ENCODE peak calls at places on chromosome 14, in eight cellular contexts. One of them, this sample, is unnamed.

GRCh38 chr14:69077841-69078240 is 75.1 kb downstream of the DCAF5 start:
- DNase-seq in foreskin keratinocyte: peak
- DNase-seq in mammary epithelial cell: peak
- DNase-seq in WTC11: no peak
- DNase-seq in retinal pigment epithelial cell: peak
- DNase-seq in fibroblast of villous mesenchyme: peak
- DNase-seq in RWPE1: peak
- DNase-seq in IMR-90: peak
- DNase-seq in this sample: peak

GRCh38 chr14:76863724-76864407 is 37.7 kb downstream of the LRRC74A start:
- DNase-seq in foreskin keratinocyte: no peak
- DNase-seq in mammary epithelial cell: no peak
- DNase-seq in WTC11: no peak
- DNase-seq in retinal pigment epithelial cell: no peak
- DNase-seq in fibroblast of villous mesenchyme: no peak
- DNase-seq in RWPE1: no peak
- DNase-seq in IMR-90: no peak
- DNase-seq in this sample: no peak

GRCh38 chr14:39988939-39989338 is 556.7 kb upstream of the FBXO33 start:
- DNase-seq in foreskin keratinocyte: no peak
- DNase-seq in mammary epithelial cell: no peak
- DNase-seq in WTC11: no peak
- DNase-seq in retinal pigment epithelial cell: peak
- DNase-seq in fibroblast of villous mesenchyme: peak
- DNase-seq in RWPE1: peak
- DNase-seq in IMR-90: no peak
- DNase-seq in this sample: no peak

GRCh38 chr14:91573894-91574837 is 64.1 kb upstream of the PPP4R3A start:
- DNase-seq in foreskin keratinocyte: no peak
- DNase-seq in mammary epithelial cell: peak
- DNase-seq in WTC11: peak
- DNase-seq in retinal pigment epithelial cell: peak
- DNase-seq in fibroblast of villous mesenchyme: peak
- DNase-seq in RWPE1: peak
- DNase-seq in IMR-90: peak
- DNase-seq in this sample: no peak

GRCh38 chr14:91245029-91245428 is 525 bp upstream of the GPR68 start:
- DNase-seq in foreskin keratinocyte: no peak
- DNase-seq in mammary epithelial cell: no peak
- DNase-seq in WTC11: no peak
- DNase-seq in retinal pigment epithelial cell: no peak
- DNase-seq in fibroblast of villous mesenchyme: no peak
- DNase-seq in RWPE1: no peak
- DNase-seq in IMR-90: no peak
- DNase-seq in this sample: no peak

GRCh38 chr14:105313381-105314286 is 914 bp upstream of the PACS2 start:
- DNase-seq in foreskin keratinocyte: no peak
- DNase-seq in mammary epithelial cell: no peak
- DNase-seq in WTC11: peak
- DNase-seq in retinal pigment epithelial cell: no peak
- DNase-seq in fibroblast of villous mesenchyme: no peak
- DNase-seq in RWPE1: no peak
- DNase-seq in IMR-90: no peak
- DNase-seq in this sample: no peak

GRCh38 chr14:103315368-103315911 is 18.6 kb upstream of the EIF5 start:
- DNase-seq in foreskin keratinocyte: peak
- DNase-seq in mammary epithelial cell: peak
- DNase-seq in WTC11: no peak
- DNase-seq in retinal pigment epithelial cell: no peak
- DNase-seq in fibroblast of villous mesenchyme: peak
- DNase-seq in RWPE1: no peak
- DNase-seq in IMR-90: peak
- DNase-seq in this sample: no peak

GRCh38 chr14:87810711-87811110 is 182.3 kb downstream of the GALC start:
- DNase-seq in foreskin keratinocyte: no peak
- DNase-seq in mammary epithelial cell: no peak
- DNase-seq in WTC11: no peak
- DNase-seq in retinal pigment epithelial cell: no peak
- DNase-seq in fibroblast of villous mesenchyme: peak
- DNase-seq in RWPE1: no peak
- DNase-seq in IMR-90: no peak
- DNase-seq in this sample: no peak

GRCh38 chr14:104085032-104085888 is at the start of gene ASPG:
- DNase-seq in foreskin keratinocyte: no peak
- DNase-seq in mammary epithelial cell: no peak
- DNase-seq in WTC11: peak
- DNase-seq in retinal pigment epithelial cell: no peak
- DNase-seq in fibroblast of villous mesenchyme: no peak
- DNase-seq in RWPE1: peak
- DNase-seq in IMR-90: no peak
- DNase-seq in this sample: no peak

GRCh38 chr14:60722836-60723217 is 1.3 kb downstream of the SIX4 start:
- DNase-seq in foreskin keratinocyte: peak
- DNase-seq in mammary epithelial cell: no peak
- DNase-seq in WTC11: peak
- DNase-seq in retinal pigment epithelial cell: no peak
- DNase-seq in fibroblast of villous mesenchyme: no peak
- DNase-seq in RWPE1: peak
- DNase-seq in IMR-90: peak
- DNase-seq in this sample: no peak

DNA sequence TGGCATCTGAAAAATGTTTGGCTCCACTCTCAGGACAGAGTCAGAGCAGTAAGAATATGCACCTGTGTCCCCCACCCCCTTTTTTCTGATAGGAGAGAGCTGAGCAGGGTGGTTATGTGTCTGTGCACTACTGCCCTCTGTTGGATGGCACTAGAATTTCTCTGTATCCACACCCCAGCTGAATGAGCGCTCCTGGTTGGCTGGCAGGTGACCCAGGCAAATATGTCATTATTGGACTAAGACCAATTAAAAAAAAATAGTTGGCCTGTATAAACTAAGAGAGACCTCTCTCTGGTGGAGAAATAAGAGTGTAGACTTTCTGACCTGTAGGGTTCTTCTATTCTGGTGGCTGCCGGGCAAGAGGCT is 107.0 kb downstream of the PTCSC3 start:
- DNase-seq in foreskin keratinocyte: no peak
- DNase-seq in mammary epithelial cell: peak
- DNase-seq in WTC11: peak
- DNase-seq in retinal pigment epithelial cell: peak
- DNase-seq in fibroblast of villous mesenchyme: peak
- DNase-seq in RWPE1: peak
- DNase-seq in IMR-90: peak
- DNase-seq in this sample: peak
- TF ChIP-seq CTCF in foreskin keratinocyte: peak
- TF ChIP-seq CTCF in mammary epithelial cell: peak
- TF ChIP-seq CTCF in WTC11: peak
- TF ChIP-seq CTCF in retinal pigment epithelial cell: peak
- TF ChIP-seq CTCF in fibroblast of villous mesenchyme: peak
- TF ChIP-seq CTCF in RWPE1: peak
- TF ChIP-seq CTCF in IMR-90: peak
- TF ChIP-seq CTCF in this sample: peak

GRCh38 chr14:96940009-96940408 is 142.8 kb downstream of the VRK1 start:
- DNase-seq in foreskin keratinocyte: no peak
- DNase-seq in mammary epithelial cell: no peak
- DNase-seq in WTC11: peak
- DNase-seq in retinal pigment epithelial cell: no peak
- DNase-seq in fibroblast of villous mesenchyme: no peak
- DNase-seq in RWPE1: peak
- DNase-seq in IMR-90: no peak
- DNase-seq in this sample: no peak
- TF ChIP-seq CTCF in foreskin keratinocyte: no peak
- TF ChIP-seq CTCF in mammary epithelial cell: no peak
- TF ChIP-seq CTCF in WTC11: no peak
- TF ChIP-seq CTCF in retinal pigment epithelial cell: no peak
- TF ChIP-seq CTCF in fibroblast of villous mesenchyme: no peak
- TF ChIP-seq CTCF in RWPE1: no peak
- TF ChIP-seq CTCF in IMR-90: no peak
- TF ChIP-seq CTCF in this sample: no peak

DNA sequence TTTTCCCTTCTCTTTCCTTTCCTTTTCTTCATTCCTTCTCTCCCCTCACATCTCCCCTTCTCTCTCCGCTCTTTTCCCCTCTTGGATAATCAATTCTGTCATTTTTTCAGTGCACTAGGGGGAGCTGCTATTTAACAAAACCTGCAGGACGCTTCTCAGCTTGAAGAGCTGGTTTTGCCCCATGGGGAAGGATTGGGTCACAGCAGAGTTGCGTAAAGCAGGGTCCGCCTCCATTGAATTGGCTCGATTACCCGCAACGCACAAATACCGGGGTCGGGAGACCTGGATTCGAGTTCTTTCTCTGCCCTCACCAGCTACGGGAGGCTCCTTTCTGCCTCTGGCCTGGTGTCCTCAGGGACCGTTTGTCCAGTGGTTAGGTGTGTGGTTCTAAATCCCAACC is 42.1 kb upstream of the CHGA start:
- DNase-seq in foreskin keratinocyte: peak
- DNase-seq in mammary epithelial cell: peak
- DNase-seq in WTC11: peak
- DNase-seq in retinal pigment epithelial cell: no peak
- DNase-seq in fibroblast of villous mesenchyme: peak
- DNase-seq in RWPE1: peak
- DNase-seq in IMR-90: peak
- DNase-seq in this sample: no peak
- TF ChIP-seq CTCF in foreskin keratinocyte: peak
- TF ChIP-seq CTCF in mammary epithelial cell: peak
- TF ChIP-seq CTCF in WTC11: peak
- TF ChIP-seq CTCF in retinal pigment epithelial cell: peak
- TF ChIP-seq CTCF in fibroblast of villous mesenchyme: peak
- TF ChIP-seq CTCF in RWPE1: no peak
- TF ChIP-seq CTCF in IMR-90: no peak
- TF ChIP-seq CTCF in this sample: peak

GRCh38 chr14:20661197-20661596 is 19.7 kb upstream of the OR6S1 start:
- DNase-seq in foreskin keratinocyte: no peak
- DNase-seq in mammary epithelial cell: no peak
- DNase-seq in WTC11: no peak
- DNase-seq in retinal pigment epithelial cell: no peak
- DNase-seq in fibroblast of villous mesenchyme: no peak
- DNase-seq in RWPE1: no peak
- DNase-seq in IMR-90: no peak
- DNase-seq in this sample: no peak

GRCh38 chr14:20667957-20668356 is 16.4 kb upstream of the RNASE4 start:
- DNase-seq in foreskin keratinocyte: no peak
- DNase-seq in mammary epithelial cell: no peak
- DNase-seq in WTC11: no peak
- DNase-seq in retinal pigment epithelial cell: no peak
- DNase-seq in fibroblast of villous mesenchyme: no peak
- DNase-seq in RWPE1: no peak
- DNase-seq in IMR-90: no peak
- DNase-seq in this sample: no peak

GRCh38 chr14:20658246-20658645 is 16.8 kb upstream of the OR6S1 start:
- DNase-seq in foreskin keratinocyte: no peak
- DNase-seq in mammary epithelial cell: no peak
- DNase-seq in WTC11: no peak
- DNase-seq in retinal pigment epithelial cell: no peak
- DNase-seq in fibroblast of villous mesenchyme: no peak
- DNase-seq in RWPE1: no peak
- DNase-seq in IMR-90: no peak
- DNase-seq in this sample: no peak

GRCh38 chr14:20659813-20660395 is 18.4 kb upstream of the OR6S1 start:
- DNase-seq in foreskin keratinocyte: no peak
- DNase-seq in mammary epithelial cell: no peak
- DNase-seq in WTC11: peak
- DNase-seq in retinal pigment epithelial cell: no peak
- DNase-seq in fibroblast of villous mesenchyme: no peak
- DNase-seq in RWPE1: no peak
- DNase-seq in IMR-90: no peak
- DNase-seq in this sample: no peak

GRCh38 chr14:20662968-20663731 is 21.2 kb upstream of the RNASE4 start:
- DNase-seq in foreskin keratinocyte: peak
- DNase-seq in mammary epithelial cell: peak
- DNase-seq in WTC11: peak
- DNase-seq in retinal pigment epithelial cell: no peak
- DNase-seq in fibroblast of villous mesenchyme: peak
- DNase-seq in RWPE1: peak
- DNase-seq in IMR-90: peak
- DNase-seq in this sample: no peak
- TF ChIP-seq CTCF in foreskin keratinocyte: peak
- TF ChIP-seq CTCF in mammary epithelial cell: peak
- TF ChIP-seq CTCF in WTC11: no peak
- TF ChIP-seq CTCF in retinal pigment epithelial cell: peak
- TF ChIP-seq CTCF in fibroblast of villous mesenchyme: peak
- TF ChIP-seq CTCF in RWPE1: peak
- TF ChIP-seq CTCF in IMR-90: peak
- TF ChIP-seq CTCF in this sample: peak

DNA sequence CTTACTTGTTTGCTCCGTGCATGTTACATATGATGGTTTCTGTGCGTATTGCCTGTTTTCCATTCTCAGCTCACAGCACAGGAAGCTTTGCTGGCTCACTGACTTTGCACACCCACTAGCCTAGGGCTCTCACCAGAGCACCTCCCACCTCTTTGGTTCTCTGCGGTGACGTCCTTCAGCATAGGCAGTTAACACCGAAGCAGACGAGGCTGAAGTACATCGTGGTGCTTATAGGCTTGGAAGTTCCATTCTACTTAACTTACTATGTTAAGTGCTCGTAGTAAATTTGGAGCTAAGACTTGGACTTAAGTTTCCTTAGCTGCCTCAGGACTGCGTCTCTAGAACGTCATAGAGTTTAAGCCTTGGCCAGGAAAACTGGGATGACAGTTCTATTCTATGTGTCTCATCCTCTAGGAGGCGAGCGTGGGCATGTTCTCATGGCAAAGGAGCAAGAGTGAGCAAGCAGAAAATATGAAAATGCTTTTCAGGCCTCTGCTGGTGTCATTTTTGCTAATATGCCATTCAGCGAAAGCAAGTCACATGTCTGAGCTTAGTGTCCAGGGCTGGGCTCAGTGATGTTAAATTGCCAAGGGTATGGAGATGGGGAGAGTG is 57.4 kb downstream of the NRXN3 start:
- DNase-seq in foreskin keratinocyte: peak
- DNase-seq in mammary epithelial cell: peak
- DNase-seq in WTC11: peak
- DNase-seq in retinal pigment epithelial cell: no peak
- DNase-seq in fibroblast of villous mesenchyme: no peak
- DNase-seq in RWPE1: no peak
- DNase-seq in IMR-90: no peak
- DNase-seq in this sample: peak
- TF ChIP-seq CTCF in foreskin keratinocyte: peak
- TF ChIP-seq CTCF in mammary epithelial cell: no peak
- TF ChIP-seq CTCF in WTC11: no peak
- TF ChIP-seq CTCF in retinal pigment epithelial cell: no peak
- TF ChIP-seq CTCF in fibroblast of villous mesenchyme: no peak
- TF ChIP-seq CTCF in RWPE1: no peak
- TF ChIP-seq CTCF in IMR-90: no peak
- TF ChIP-seq CTCF in this sample: peak